ENCODE peak calls at places on chromosome 21, in eight cellular contexts. U is hepatocyte, H is IMR-90, P is esophagus muscularis mucosa, B is AG09309, E is fibroblast of lung, G is lower lobe of right lung, O is CD14-positive monocyte. N is an unnamed sample.

GRCh38 chr21:37226356-37226920 is 40.7 kb downstream of the VPS26C start:
- DNase-seq in P (no peak), H (no peak), G (no peak), U (no peak), O (no peak), B (no peak), E (no peak), N (no peak)

GRCh38 chr21:37145635-37146111 is 72.6 kb downstream of the TTC3 start:
- DNase-seq in U (no peak), E (peak), B (no peak), P (no peak), O (no peak), G (no peak), H (peak), N (no peak)

GRCh38 chr21:46036696-46037337 is 55.2 kb downstream of the COL6A1 start:
- DNase-seq in E (no peak), P (no peak), G (no peak), H (no peak), U (no peak), B (no peak), O (no peak), N (no peak)

GRCh38 chr21:25370311-25370744 is 237.0 kb downstream of the MRPL39 start:
- DNase-seq in O (no peak), P (no peak), G (no peak), E (peak), B (peak), H (peak), U (peak), N (no peak)

GRCh38 chr21:41210405-41211040 is 42.6 kb downstream of the BACE2 start:
- DNase-seq in U (no peak), E (peak), H (peak), G (no peak), P (no peak), O (no peak), B (no peak), N (no peak)

GRCh38 chr21:41098481-41098880 is 69.5 kb upstream of the BACE2 start:
- DNase-seq in B (no peak), U (no peak), H (no peak), G (no peak), E (no peak), O (no peak), P (no peak), N (no peak)

GRCh38 chr21:26405735-26406361 is 167.2 kb downstream of the CYYR1 start:
- DNase-seq in U (peak), H (peak), G (no peak), E (peak), O (no peak), P (no peak), B (peak), N (peak)

GRCh38 chr21:15837603-15838002 is 107.8 kb downstream of the USP25 start:
- DNase-seq in P (no peak), G (no peak), E (peak), H (peak), B (peak), O (no peak), U (peak), N (no peak)

GRCh38 chr21:21122680-21123079 is 124.5 kb downstream of the NCAM2 start:
- DNase-seq in B (no peak), E (no peak), P (no peak), H (no peak), G (no peak), U (no peak), O (no peak), N (no peak)

GRCh38 chr21:28699591-28700259 is 293.0 kb downstream of the LTN1 start:
- DNase-seq in H (no peak), O (no peak), B (no peak), G (no peak), E (no peak), U (no peak), P (no peak), N (no peak)

GRCh38 chr21:41631564-41632461 is 123.9 kb upstream of the TMPRSS2 start:
- DNase-seq in G (peak), B (no peak), U (peak), E (peak), H (no peak), O (no peak), P (no peak), N (no peak)

GRCh38 chr21:30793581-30794314 is 19.3 kb downstream of the KRTAP8-1 start:
- DNase-seq in U (peak), O (no peak), B (no peak), H (no peak), P (no peak), E (no peak), G (no peak), N (no peak)

GRCh38 chr21:15001773-15002647 is 62.8 kb downstream of the NRIP1 start:
- DNase-seq in G (no peak), B (no peak), H (no peak), P (no peak), U (no peak), E (no peak), O (no peak), N (no peak)

GRCh38 chr21:45970674-45971486 is 10.7 kb upstream of the COL6A1 start:
- DNase-seq in P (no peak), H (peak), G (no peak), E (peak), U (peak), B (no peak), O (peak), N (no peak)

GRCh38 chr21:32021319-32022027 is 148.7 kb downstream of the HUNK start:
- DNase-seq in H (no peak), O (no peak), P (no peak), G (peak), E (no peak), B (no peak), U (peak), N (no peak)

GRCh38 chr21:26659181-26659580 is 86.1 kb upstream of the CYYR1 start:
- DNase-seq in H (no peak), O (no peak), G (no peak), P (no peak), E (no peak), B (no peak), U (no peak), N (no peak)

GRCh38 chr21:46509760-46510159 is 51.1 kb downstream of the DIP2A start:
- DNase-seq in P (no peak), U (peak), H (peak), E (no peak), G (no peak), O (no peak), B (no peak), N (no peak)

GRCh38 chr21:29053656-29054055 is 19.8 kb downstream of the CCT8 start:
- DNase-seq in O (no peak), U (no peak), B (no peak), H (peak), P (no peak), G (no peak), E (peak), N (no peak)

GRCh38 chr21:29145354-29145782 is 14.9 kb downstream of the MAP3K7CL start:
- DNase-seq in U (peak), P (no peak), H (peak), G (no peak), B (peak), E (peak), O (no peak), N (no peak)

GRCh38 chr21:26717146-26717739 is 128.0 kb downstream of the ADAMTS1 start:
- DNase-seq in E (no peak), G (no peak), H (peak), B (no peak), O (no peak), U (no peak), P (no peak), N (no peak)

GRCh38 chr21:34011660-34012059 is 61.7 kb upstream of the MRPS6 start:
- DNase-seq in P (no peak), G (no peak), H (no peak), O (no peak), U (no peak), E (peak), B (no peak), N (no peak)

GRCh38 chr21:46122758-46123683 is 25.1 kb downstream of the COL6A2 start:
- DNase-seq in E (no peak), G (peak), B (no peak), U (no peak), O (no peak), H (no peak), P (no peak), N (no peak)

GRCh38 chr21:40844935-40845334 is 2.0 kb downstream of the DSCAM start:
- DNase-seq in H (no peak), U (no peak), P (peak), E (no peak), O (no peak), B (no peak), G (no peak), N (no peak)

GRCh38 chr21:23488245-23488644 is 2119.0 kb downstream of the MRPL39 start:
- DNase-seq in P (no peak), B (no peak), U (no peak), G (no peak), E (no peak), O (no peak), H (no peak), N (no peak)

GRCh38 chr21:29332461-29333354 is 34.0 kb downstream of the BACH1 start:
- DNase-seq in H (peak), B (no peak), E (peak), P (no peak), U (no peak), O (no peak), G (no peak), N (no peak)

GRCh38 chr21:19781881-19782652 is 1216.1 kb upstream of the NCAM2 start:
- DNase-seq in U (no peak), G (no peak), P (no peak), H (no peak), E (no peak), B (no peak), O (no peak), N (no peak)

GRCh38 chr21:26169061-26169610 is 1.4 kb downstream of the APP start:
- DNase-seq in G (no peak), P (no peak), H (peak), O (no peak), E (peak), U (peak), B (no peak), N (no peak)

GRCh38 chr21:41280115-41280919 is 36.3 kb upstream of the FAM3B start:
- DNase-seq in E (peak), H (peak), U (peak), B (peak), O (no peak), P (peak), G (no peak), N (no peak)

GRCh38 chr21:33861125-33861524 is 54.5 kb downstream of the ATP5PO start:
- DNase-seq in B (no peak), O (no peak), E (no peak), H (no peak), U (no peak), P (no peak), G (no peak), N (no peak)

GRCh38 chr21:34035619-34036354 is 37.6 kb upstream of the MRPS6 start:
- DNase-seq in P (no peak), G (no peak), H (no peak), U (no peak), B (no peak), E (no peak), O (no peak), N (no peak)

GRCh38 chr21:29201186-29201585 is 70.7 kb downstream of the MAP3K7CL start:
- DNase-seq in O (no peak), P (no peak), B (no peak), U (no peak), G (no peak), H (no peak), E (no peak), N (no peak)

GRCh38 chr21:14737922-14738321 is 191.8 kb upstream of the SAMSN1 start:
- DNase-seq in G (no peak), H (peak), O (peak), E (no peak), B (no peak), U (peak), P (no peak), N (no peak)

GRCh38 chr21:26093094-26093493 is 77.5 kb downstream of the APP start:
- DNase-seq in U (no peak), E (peak), H (peak), O (no peak), G (no peak), P (no peak), B (no peak), N (no peak)

GRCh38 chr21:41703857-41704501 is 62.9 kb downstream of the RIPK4 start:
- DNase-seq in P (no peak), B (no peak), H (no peak), E (no peak), U (peak), O (no peak), G (no peak), N (no peak)

GRCh38 chr21:32377991-32378390 is 14.8 kb downstream of the URB1 start:
- DNase-seq in O (no peak), G (no peak), B (no peak), H (no peak), U (no peak), P (no peak), E (no peak), N (no peak)

GRCh38 chr21:45963225-45963555 is 18.4 kb upstream of the COL6A1 start:
- DNase-seq in U (no peak), P (no peak), H (peak), O (no peak), G (no peak), E (peak), B (no peak), N (no peak)

GRCh38 chr21:45940621-45941337 is 40.8 kb upstream of the COL6A1 start:
- DNase-seq in H (no peak), B (no peak), U (no peak), P (no peak), G (no peak), O (no peak), E (no peak), N (no peak)

GRCh38 chr21:32918467-32919140 is 107.1 kb upstream of the OLIG2 start:
- DNase-seq in B (no peak), U (no peak), H (no peak), O (no peak), E (peak), G (no peak), P (no peak), N (no peak)

GRCh38 chr21:44461438-44462089 is 6.3 kb downstream of the LRRC3 start:
- DNase-seq in H (no peak), B (no peak), P (no peak), G (no peak), O (no peak), E (no peak), U (no peak), N (peak)
- TF ChIP-seq CTCF in H (no peak), B (no peak), P (no peak), G (no peak), O (no peak), E (no peak), U (peak), N (no peak)

DNA sequence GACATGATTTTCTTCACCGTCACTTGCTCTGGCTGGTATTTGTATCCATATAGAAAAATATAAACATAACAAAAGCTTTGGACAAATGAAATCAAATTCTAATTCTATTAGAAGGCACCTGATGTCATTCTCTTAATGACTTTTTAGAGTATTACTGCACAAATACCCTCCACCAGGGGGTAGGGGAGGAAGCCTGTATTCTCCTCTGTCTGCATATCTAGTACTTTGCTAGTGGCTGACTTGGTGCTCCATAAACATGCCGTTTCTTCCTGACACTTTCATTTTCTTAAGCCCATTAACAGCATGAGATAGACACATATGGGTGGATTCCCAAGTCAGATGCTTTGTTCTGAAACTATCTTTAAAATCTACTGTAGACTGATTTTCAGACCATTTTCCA is 20.6 kb upstream of the KCNJ15 start:
- DNase-seq in P (no peak), O (no peak), E (no peak), H (no peak), U (no peak), G (no peak), B (no peak), N (no peak)
- TF ChIP-seq CTCF in P (no peak), O (no peak), E (peak), H (peak), U (no peak), G (peak), B (peak), N (no peak)

GRCh38 chr21:39150316-39150715 is 32.9 kb downstream of the PSMG1 start:
- DNase-seq in G (no peak), U (no peak), B (no peak), O (no peak), P (peak), H (no peak), E (no peak), N (no peak)

GRCh38 chr21:39155578-39155977 is 27.7 kb downstream of the PSMG1 start:
- DNase-seq in P (peak), B (no peak), U (no peak), O (no peak), E (no peak), H (no peak), G (no peak), N (no peak)

GRCh38 chr21:39156024-39156423 is 27.2 kb downstream of the PSMG1 start:
- DNase-seq in U (no peak), G (no peak), P (peak), H (peak), E (peak), O (no peak), B (no peak), N (no peak)

GRCh38 chr21:39153842-39154241 is 29.4 kb downstream of the PSMG1 start:
- DNase-seq in B (no peak), O (no peak), H (no peak), U (no peak), G (no peak), P (no peak), E (no peak), N (no peak)

DNA sequence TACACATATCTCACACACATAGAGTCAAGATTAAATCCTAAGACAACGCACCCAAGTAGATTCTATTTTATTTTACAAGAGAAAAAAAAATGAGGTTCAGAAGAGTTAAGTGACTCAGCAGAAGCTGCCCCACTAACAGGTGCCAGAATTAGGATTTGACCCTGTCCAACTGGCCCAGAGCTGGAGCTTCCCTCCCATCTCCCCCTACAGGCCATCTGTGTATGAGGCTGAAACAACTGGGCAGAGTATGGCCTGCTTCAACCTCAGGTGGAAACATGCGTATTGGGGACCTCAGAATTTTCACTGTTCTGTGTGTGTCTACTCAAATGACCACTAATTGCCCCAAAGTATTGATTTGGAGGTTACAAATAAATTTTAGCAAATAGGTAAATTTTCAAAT is 29.9 kb downstream of the PSMG1 start:
- DNase-seq in G (no peak), E (no peak), P (peak), O (no peak), U (no peak), H (no peak), B (no peak), N (no peak)
- TF ChIP-seq CTCF in G (peak), E (peak), P (peak), O (peak), U (peak), H (peak), B (peak), N (peak)

DNA sequence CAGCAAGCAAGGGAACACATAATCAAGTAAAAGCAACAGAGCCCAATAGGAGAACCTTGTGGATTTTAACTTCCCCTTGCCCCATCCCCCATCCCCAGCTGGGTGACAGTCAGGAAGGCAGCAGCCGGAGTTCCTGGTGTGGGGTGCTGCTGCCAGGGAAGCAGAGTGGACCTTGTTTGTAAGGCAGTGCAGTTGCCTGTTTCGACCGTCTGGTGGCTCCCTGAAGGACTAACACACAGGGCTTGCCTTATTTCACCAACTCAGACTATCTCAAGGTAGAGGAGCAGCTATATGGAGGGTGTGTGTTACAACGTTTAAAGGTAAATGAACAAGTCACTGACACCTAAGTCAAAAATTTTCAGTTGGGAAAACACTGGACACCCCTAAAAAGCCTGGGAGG is 6.6 kb downstream of the KRTAP10-8 start:
- DNase-seq in G (peak), P (peak), H (peak), B (no peak), E (peak), U (no peak), O (no peak), N (no peak)
- TF ChIP-seq CTCF in G (peak), P (peak), H (no peak), B (peak), E (no peak), U (no peak), O (no peak), N (no peak)

DNA sequence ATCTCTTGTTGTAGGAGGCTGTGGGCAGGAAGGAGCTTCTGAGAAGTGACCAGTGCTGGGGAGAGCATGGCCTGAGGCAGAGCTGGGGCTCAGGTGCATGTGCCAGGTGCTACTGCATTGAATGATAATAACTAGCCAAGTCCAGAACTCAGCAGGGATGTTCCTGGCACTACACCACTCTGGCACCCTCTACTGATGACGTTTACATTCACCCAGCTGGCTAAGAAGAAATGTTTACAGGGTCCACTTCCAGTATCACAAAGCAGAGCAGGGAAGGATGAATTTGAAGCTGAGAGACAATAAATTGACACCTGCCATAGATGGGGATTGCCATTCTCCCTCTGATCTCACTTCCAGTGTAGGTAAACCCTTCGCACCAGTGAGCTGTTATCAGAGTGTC is 411.8 kb downstream of the SETD4 start:
- DNase-seq in H (no peak), G (no peak), O (no peak), E (no peak), B (no peak), P (peak), U (no peak), N (no peak)
- TF ChIP-seq CTCF in H (no peak), G (no peak), O (no peak), E (no peak), B (no peak), P (no peak), U (no peak), N (no peak)

GRCh38 chr21:39805983-39806382 is 61.0 kb downstream of the IGSF5 start:
- DNase-seq in O (no peak), E (no peak), G (no peak), U (no peak), P (no peak), B (no peak), H (no peak), N (no peak)
- TF ChIP-seq CTCF in O (no peak), E (no peak), G (no peak), U (no peak), P (no peak), B (no peak), H (no peak), N (no peak)

GRCh38 chr21:42830456-42831455 is 48.6 kb downstream of the WDR4 start:
- DNase-seq in B (no peak), O (no peak), U (no peak), E (no peak), P (peak), H (no peak), G (no peak), N (peak)
- TF ChIP-seq CTCF in B (no peak), O (peak), U (no peak), E (peak), P (peak), H (no peak), G (peak), N (no peak)

DNA sequence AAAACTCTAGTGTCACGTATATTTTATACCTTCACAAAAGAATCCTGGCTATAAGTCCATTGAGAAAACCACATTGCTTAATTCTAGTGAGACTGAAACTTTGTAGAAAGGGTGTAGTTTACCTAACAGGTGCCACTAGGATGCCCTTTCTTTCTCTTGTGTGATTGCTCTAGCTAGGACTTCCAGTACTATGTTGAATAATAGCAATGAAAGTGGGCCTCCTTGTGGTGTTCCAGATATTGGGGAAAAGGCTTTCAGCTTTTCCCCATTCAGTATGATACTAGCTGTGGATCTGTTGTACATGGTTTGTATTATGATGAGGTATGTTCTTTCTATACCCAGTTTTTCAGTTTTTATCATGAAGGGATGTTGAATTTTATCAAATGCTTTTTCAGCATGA is 39.7 kb upstream of the CHODL start:
- DNase-seq in B (no peak), G (no peak), P (no peak), H (no peak), U (no peak), O (no peak), E (no peak), N (no peak)
- TF ChIP-seq CTCF in B (no peak), G (peak), P (no peak), H (no peak), U (no peak), O (no peak), E (no peak), N (no peak)